ENCODE peak calls at places on chromosomes 3 and 15, in four cellular contexts. V is dorsolateral prefrontal cortex, C is fibroblast of lung, J is iris pigment epithelial cell. B is an unnamed sample.

GRCh38 chr3:5194801-5195509 is 7.4 kb downstream of the EDEM1 start:
- DNase-seq in V (no peak), C (peak), J (peak), B (peak)

GRCh38 chr3:9168230-9168629 is 81.2 kb downstream of the SRGAP3 start:
- DNase-seq in V (no peak), C (no peak), J (peak), B (no peak)

GRCh38 chr3:188711898-188712256 is 459.9 kb upstream of the TPRG1 start:
- DNase-seq in V (no peak), C (peak), J (peak), B (no peak)

GRCh38 chr3:56780935-56781334 is 20.8 kb downstream of the ARHGEF3 start:
- DNase-seq in V (no peak), C (no peak), J (no peak), B (no peak)

GRCh38 chr3:129046732-129047552 is 13.6 kb upstream of the GP9 start:
- DNase-seq in V (no peak), C (no peak), J (no peak), B (no peak)

GRCh38 chr3:59818033-59818936 is 768.5 kb upstream of the CFAP20DC start:
- DNase-seq in V (peak), C (peak), J (peak), B (peak)

GRCh38 chr15:42736178-42736792 is 643 bp downstream of the CDAN1 start:
- DNase-seq in V (no peak), C (peak), J (peak), B (peak)

GRCh38 chr15:69794643-69795461 is 302.9 kb downstream of the TLE3 start:
- DNase-seq in V (no peak), C (peak), J (peak), B (peak)

GRCh38 chr3:114518409-114518808 is 224.6 kb downstream of the TIGIT start:
- DNase-seq in V (no peak), C (no peak), J (no peak), B (no peak)

GRCh38 chr3:168091961-168092360 is 3.8 kb downstream of the GOLIM4 start:
- DNase-seq in V (no peak), C (no peak), J (no peak), B (no peak)

GRCh38 chr15:63870403-63871209 is 36.9 kb upstream of the HERC1 start:
- DNase-seq in V (no peak), C (peak), J (peak), B (peak)

GRCh38 chr3:173395412-173396181 is 1.9 kb upstream of the NLGN1 start:
- DNase-seq in V (peak), C (peak), J (peak), B (peak)

GRCh38 chr3:188284455-188285212 is 130.7 kb downstream of the LPP start:
- DNase-seq in V (no peak), C (peak), J (no peak), B (peak)

GRCh38 chr3:55362206-55362960 is 124.7 kb downstream of the WNT5A start:
- DNase-seq in V (no peak), C (peak), J (peak), B (peak)

GRCh38 chr3:23992051-23992628 is 47.1 kb downstream of the NR1D2 start:
- DNase-seq in V (no peak), C (peak), J (peak), B (peak)

GRCh38 chr15:93088200-93088980 is 621 bp downstream of the RGMA start:
- DNase-seq in V (peak), C (peak), J (peak), B (peak)

GRCh38 chr3:127273196-127273595 is 14.7 kb downstream of the PRR20G start:
- DNase-seq in V (no peak), C (no peak), J (no peak), B (no peak)

GRCh38 chr3:38843898-38844297 is 27.9 kb upstream of the SCN10A start:
- DNase-seq in V (no peak), C (peak), J (peak), B (peak)

GRCh38 chr3:136943396-136943795 is 14.4 kb upstream of the IL20RB start:
- DNase-seq in V (no peak), C (no peak), J (no peak), B (no peak)

GRCh38 chr3:167749728-167750127 is 14.2 kb downstream of the SERPINI1 start:
- DNase-seq in V (no peak), C (no peak), J (no peak), B (no peak)

GRCh38 chr3:127450331-127450730 is 140.2 kb downstream of the TPRA1 start:
- DNase-seq in V (no peak), C (no peak), J (no peak), B (no peak)

GRCh38 chr15:60729850-60730458 is 251.0 kb upstream of the ICE2 start:
- DNase-seq in V (no peak), C (no peak), J (no peak), B (no peak)

GRCh38 chr3:100912976-100913375 is 80.2 kb downstream of the ABI3BP start:
- DNase-seq in V (no peak), C (no peak), J (no peak), B (peak)

GRCh38 chr15:50906954-50907865 is 1.3 kb upstream of the AP4E1 start:
- DNase-seq in V (no peak), C (no peak), J (peak), B (peak)

GRCh38 chr3:71025516-71025915 is 558.0 kb downstream of the FOXP1 start:
- DNase-seq in V (no peak), C (no peak), J (no peak), B (no peak)

GRCh38 chr3:72848703-72849081 is 447 bp upstream of the SHQ1 start:
- DNase-seq in V (no peak), C (peak), J (no peak), B (peak)

GRCh38 chr3:56219894-56220805 is 248.1 kb downstream of the ERC2 start:
- DNase-seq in V (no peak), C (no peak), J (peak), B (peak)

GRCh38 chr3:174016186-174016585 is 618.6 kb downstream of the NLGN1 start:
- DNase-seq in V (no peak), C (peak), J (peak), B (peak)